ENCODE peak calls at places on chromosome 20, in six cellular contexts. I is stimulated activated CD8-positive, alpha-beta memory T cell treated with anti-CD3 and anti-CD28 coated beads, Interleukin-4, amount 100 ng/mL, for 24 hours; E is GM06990; A is fibroblast of lung; P is MCF 10A; S is ELF-1. R is an unnamed sample.

GRCh38 chr20:3000852-3001523 is 42.4 kb upstream of the GNRH2 start:
- DNase-seq in I (no peak), E (no peak), A (peak), P (peak), S (no peak), R (no peak)

GRCh38 chr20:17228624-17229061 is 1.8 kb downstream of the PCSK2 start:
- DNase-seq in I (no peak), E (no peak), A (no peak), P (no peak), S (peak), R (no peak)

GRCh38 chr20:34578040-34578439 is 19.5 kb downstream of the MAP1LC3A start:
- DNase-seq in I (no peak), E (no peak), A (peak), P (no peak), S (no peak), R (no peak)

GRCh38 chr20:14712302-14712739 is 374.9 kb upstream of the FLRT3 start:
- DNase-seq in I (no peak), E (no peak), A (peak), P (peak), S (peak), R (no peak)

GRCh38 chr20:49858076-49858565 is 45.5 kb downstream of the SLC9A8 start:
- DNase-seq in I (no peak), E (no peak), A (no peak), P (no peak), S (no peak), R (no peak)

GRCh38 chr20:49562341-49563014 is 5.5 kb downstream of the PTGIS start:
- DNase-seq in I (no peak), E (no peak), A (peak), P (peak), S (peak), R (no peak)

GRCh38 chr20:36499723-36500501 is 41.4 kb upstream of the MYL9 start:
- DNase-seq in I (no peak), E (no peak), A (no peak), P (no peak), S (no peak), R (no peak)

GRCh38 chr20:16615199-16615598 is 42.0 kb upstream of the KIF16B start:
- DNase-seq in I (no peak), E (no peak), A (peak), P (peak), S (no peak), R (no peak)

GRCh38 chr20:9518776-9519175 is 4.4 kb downstream of the LAMP5 start:
- DNase-seq in I (no peak), E (no peak), A (no peak), P (no peak), S (peak), R (no peak)

GRCh38 chr20:38321959-38322598 is 18.1 kb downstream of the BPI start:
- DNase-seq in I (no peak), E (no peak), A (peak), P (peak), S (peak), R (no peak)

GRCh38 chr20:42274977-42275376 is 656.8 kb upstream of the CHD6 start:
- DNase-seq in I (no peak), E (no peak), A (no peak), P (no peak), S (no peak), R (no peak)

GRCh38 chr20:46343358-46344357 is 35.4 kb upstream of the CDH22 start:
- DNase-seq in I (no peak), E (no peak), A (no peak), P (no peak), S (no peak), R (no peak)

GRCh38 chr20:32858189-32858588 is 534 bp upstream of the EFCAB8 start:
- DNase-seq in I (no peak), E (no peak), A (peak), P (no peak), S (peak), R (no peak)

GRCh38 chr20:38932457-38933120 is 6.4 kb downstream of the FAM83D start:
- DNase-seq in I (no peak), E (no peak), A (peak), P (peak), S (no peak), R (no peak)

GRCh38 chr20:1215386-1216170 is 10.3 kb upstream of the RAD21L1 start:
- DNase-seq in I (no peak), E (no peak), A (no peak), P (no peak), S (no peak), R (no peak)

GRCh38 chr20:62605996-62606395 is 36.3 kb upstream of the SLCO4A1 start:
- DNase-seq in I (no peak), E (no peak), A (no peak), P (no peak), S (no peak), R (no peak)

GRCh38 chr20:50519036-50519780 is 9.0 kb downstream of the PTPN1 start:
- DNase-seq in I (no peak), E (no peak), A (no peak), P (no peak), S (no peak), R (no peak)